ENCODE peak calls at places on chromosomes 16 and 17, in nine cellular contexts. One of them, this sample, is unnamed.

GRCh38 chr16:81556715-81557284 is 112.2 kb downstream of the CMIP start:
- DNase-seq in AG04450: no peak
- DNase-seq in hepatic stellate cell: peak; percentile 73
- DNase-seq in mucosa of descending colon: no peak
- DNase-seq in pancreas: no peak
- DNase-seq in uterus: no peak
- DNase-seq in stimulated activated CD8-positive, alpha-beta memory T cell treated with anti-CD3 and anti-CD28 coated beads, Interleukin-12 subunit alpha, Interleukin-12 subunit beta, amount 100 ng/mL, for 4 hours: no peak
- DNase-seq in endothelial cell: no peak
- DNase-seq in cardiac fibroblast: peak; percentile 61
- DNase-seq in this sample: no peak

GRCh38 chr17:70848785-70849184 is 679.5 kb downstream of the KCNJ2 start:
- DNase-seq in pancreas: no peak
- DNase-seq in endothelial cell: no peak
- DNase-seq in cardiac fibroblast: peak; percentile 73
- DNase-seq in stimulated activated CD8-positive, alpha-beta memory T cell treated with anti-CD3 and anti-CD28 coated beads, Interleukin-12 subunit alpha, Interleukin-12 subunit beta, amount 100 ng/mL, for 4 hours: no peak
- DNase-seq in uterus: no peak
- DNase-seq in AG04450: peak; percentile 13
- DNase-seq in mucosa of descending colon: no peak
- DNase-seq in hepatic stellate cell: no peak
- DNase-seq in this sample: no peak

GRCh38 chr17:4949321-4950074 is 1.2 kb upstream of the PFN1 start:
- DNase-seq in mucosa of descending colon: peak; percentile 88
- DNase-seq in stimulated activated CD8-positive, alpha-beta memory T cell treated with anti-CD3 and anti-CD28 coated beads, Interleukin-12 subunit alpha, Interleukin-12 subunit beta, amount 100 ng/mL, for 4 hours: peak; percentile 69
- DNase-seq in uterus: peak; percentile 78
- DNase-seq in cardiac fibroblast: peak; percentile 81
- DNase-seq in AG04450: no peak
- DNase-seq in endothelial cell: peak; percentile 55
- DNase-seq in hepatic stellate cell: peak; percentile 66
- DNase-seq in pancreas: peak; percentile 78
- DNase-seq in this sample: peak; percentile 39

GRCh38 chr17:7404737-7405412 is 978 bp upstream of the TMEM256 start:
- DNase-seq in pancreas: peak; percentile 65
- DNase-seq in cardiac fibroblast: no peak
- DNase-seq in AG04450: no peak
- DNase-seq in mucosa of descending colon: no peak
- DNase-seq in stimulated activated CD8-positive, alpha-beta memory T cell treated with anti-CD3 and anti-CD28 coated beads, Interleukin-12 subunit alpha, Interleukin-12 subunit beta, amount 100 ng/mL, for 4 hours: peak; percentile 61
- DNase-seq in endothelial cell: peak; percentile 49
- DNase-seq in hepatic stellate cell: peak; percentile 64
- DNase-seq in uterus: no peak
- DNase-seq in this sample: no peak

GRCh38 chr16:53809088-53809951 is 105.4 kb downstream of the FTO start:
- DNase-seq in mucosa of descending colon: no peak
- DNase-seq in cardiac fibroblast: peak; percentile 91
- DNase-seq in AG04450: peak; percentile 60
- DNase-seq in pancreas: no peak
- DNase-seq in hepatic stellate cell: peak; percentile 27
- DNase-seq in uterus: no peak
- DNase-seq in stimulated activated CD8-positive, alpha-beta memory T cell treated with anti-CD3 and anti-CD28 coated beads, Interleukin-12 subunit alpha, Interleukin-12 subunit beta, amount 100 ng/mL, for 4 hours: no peak
- DNase-seq in endothelial cell: no peak
- DNase-seq in this sample: peak; percentile 56

GRCh38 chr16:50744911-50745310 is 3.0 kb downstream of the CYLD start:
- DNase-seq in hepatic stellate cell: peak; percentile 15
- DNase-seq in uterus: no peak
- DNase-seq in stimulated activated CD8-positive, alpha-beta memory T cell treated with anti-CD3 and anti-CD28 coated beads, Interleukin-12 subunit alpha, Interleukin-12 subunit beta, amount 100 ng/mL, for 4 hours: no peak
- DNase-seq in mucosa of descending colon: no peak
- DNase-seq in endothelial cell: no peak
- DNase-seq in pancreas: no peak
- DNase-seq in cardiac fibroblast: no peak
- DNase-seq in AG04450: no peak
- DNase-seq in this sample: no peak

GRCh38 chr17:3535253-3535995 is 22.2 kb downstream of the TRPV3 start:
- DNase-seq in mucosa of descending colon: peak; percentile 54
- DNase-seq in endothelial cell: peak; percentile 69
- DNase-seq in hepatic stellate cell: peak; percentile 84
- DNase-seq in AG04450: no peak
- DNase-seq in uterus: peak; percentile 74
- DNase-seq in cardiac fibroblast: peak; percentile 77
- DNase-seq in stimulated activated CD8-positive, alpha-beta memory T cell treated with anti-CD3 and anti-CD28 coated beads, Interleukin-12 subunit alpha, Interleukin-12 subunit beta, amount 100 ng/mL, for 4 hours: peak; percentile 15
- DNase-seq in pancreas: no peak
- DNase-seq in this sample: peak; percentile 55

GRCh38 chr17:1673041-1673790 is 11.5 kb downstream of the PRPF8 start:
- DNase-seq in hepatic stellate cell: no peak
- DNase-seq in mucosa of descending colon: no peak
- DNase-seq in cardiac fibroblast: no peak
- DNase-seq in AG04450: no peak
- DNase-seq in pancreas: no peak
- DNase-seq in stimulated activated CD8-positive, alpha-beta memory T cell treated with anti-CD3 and anti-CD28 coated beads, Interleukin-12 subunit alpha, Interleukin-12 subunit beta, amount 100 ng/mL, for 4 hours: no peak
- DNase-seq in endothelial cell: no peak
- DNase-seq in uterus: no peak
- DNase-seq in this sample: no peak

GRCh38 chr17:39239640-39240314 is 14.0 kb upstream of the STAC2 start:
- DNase-seq in stimulated activated CD8-positive, alpha-beta memory T cell treated with anti-CD3 and anti-CD28 coated beads, Interleukin-12 subunit alpha, Interleukin-12 subunit beta, amount 100 ng/mL, for 4 hours: no peak
- DNase-seq in uterus: no peak
- DNase-seq in mucosa of descending colon: peak; percentile 80
- DNase-seq in pancreas: no peak
- DNase-seq in endothelial cell: peak; percentile 71
- DNase-seq in hepatic stellate cell: no peak
- DNase-seq in AG04450: no peak
- DNase-seq in cardiac fibroblast: no peak
- DNase-seq in this sample: no peak

GRCh38 chr16:88938119-88938932 is 38.7 kb downstream of the CBFA2T3 start:
- DNase-seq in AG04450: no peak
- DNase-seq in pancreas: no peak
- DNase-seq in hepatic stellate cell: no peak
- DNase-seq in stimulated activated CD8-positive, alpha-beta memory T cell treated with anti-CD3 and anti-CD28 coated beads, Interleukin-12 subunit alpha, Interleukin-12 subunit beta, amount 100 ng/mL, for 4 hours: no peak
- DNase-seq in uterus: no peak
- DNase-seq in cardiac fibroblast: no peak
- DNase-seq in endothelial cell: no peak
- DNase-seq in mucosa of descending colon: no peak
- DNase-seq in this sample: no peak